ENCODE peak calls at places on chromosome 10, in seven cellular contexts. One of them, this sample, is unnamed.

GRCh38 chr10:49368256-49368655 is 27.6 kb downstream of the DRGX start:
- DNase-seq in OCI-LY7: no peak
- DNase-seq in adipocyte: no peak
- DNase-seq in astrocyte of the spinal cord: no peak
- DNase-seq in CD8-positive, alpha-beta memory T cell: no peak
- DNase-seq in endothelial cell of umbilical vein: no peak
- DNase-seq in cardiac fibroblast: no peak
- DNase-seq in this sample: no peak

GRCh38 chr10:6114758-6115410 is 26.1 kb downstream of the RBM17 start:
- DNase-seq in OCI-LY7: no peak
- DNase-seq in adipocyte: peak
- DNase-seq in astrocyte of the spinal cord: peak
- DNase-seq in CD8-positive, alpha-beta memory T cell: no peak
- DNase-seq in endothelial cell of umbilical vein: peak
- DNase-seq in cardiac fibroblast: peak
- DNase-seq in this sample: no peak

GRCh38 chr10:98154076-98154475 is 19.6 kb downstream of the R3HCC1L start:
- DNase-seq in OCI-LY7: no peak
- DNase-seq in adipocyte: no peak
- DNase-seq in astrocyte of the spinal cord: no peak
- DNase-seq in CD8-positive, alpha-beta memory T cell: no peak
- DNase-seq in endothelial cell of umbilical vein: no peak
- DNase-seq in cardiac fibroblast: no peak
- DNase-seq in this sample: no peak

GRCh38 chr10:88108115-88108610 is 244.7 kb downstream of the PTEN start:
- DNase-seq in OCI-LY7: peak
- DNase-seq in adipocyte: no peak
- DNase-seq in astrocyte of the spinal cord: no peak
- DNase-seq in CD8-positive, alpha-beta memory T cell: no peak
- DNase-seq in endothelial cell of umbilical vein: no peak
- DNase-seq in cardiac fibroblast: no peak
- DNase-seq in this sample: no peak

GRCh38 chr10:72257051-72257892 is 16.5 kb upstream of the DDIT4 start:
- DNase-seq in OCI-LY7: peak
- DNase-seq in adipocyte: peak
- DNase-seq in astrocyte of the spinal cord: peak
- DNase-seq in CD8-positive, alpha-beta memory T cell: no peak
- DNase-seq in endothelial cell of umbilical vein: no peak
- DNase-seq in cardiac fibroblast: peak
- DNase-seq in this sample: no peak

GRCh38 chr10:129950651-129951050 is 13.4 kb downstream of the EBF3 start:
- DNase-seq in OCI-LY7: no peak
- DNase-seq in adipocyte: peak
- DNase-seq in astrocyte of the spinal cord: no peak
- DNase-seq in CD8-positive, alpha-beta memory T cell: no peak
- DNase-seq in endothelial cell of umbilical vein: no peak
- DNase-seq in cardiac fibroblast: peak
- DNase-seq in this sample: no peak

GRCh38 chr10:28678687-28679457 is 1.6 kb downstream of the BAMBI start:
- DNase-seq in OCI-LY7: peak
- DNase-seq in adipocyte: peak
- DNase-seq in astrocyte of the spinal cord: peak
- DNase-seq in CD8-positive, alpha-beta memory T cell: no peak
- DNase-seq in endothelial cell of umbilical vein: peak
- DNase-seq in cardiac fibroblast: no peak
- DNase-seq in this sample: no peak

GRCh38 chr10:21083861-21084260 is 186.8 kb upstream of the NEBL start:
- DNase-seq in OCI-LY7: no peak
- DNase-seq in adipocyte: no peak
- DNase-seq in astrocyte of the spinal cord: no peak
- DNase-seq in CD8-positive, alpha-beta memory T cell: no peak
- DNase-seq in endothelial cell of umbilical vein: no peak
- DNase-seq in cardiac fibroblast: no peak
- DNase-seq in this sample: peak

GRCh38 chr10:13943735-13944398 is 357.1 kb downstream of the PRPF18 start:
- DNase-seq in OCI-LY7: no peak
- DNase-seq in adipocyte: no peak
- DNase-seq in astrocyte of the spinal cord: no peak
- DNase-seq in CD8-positive, alpha-beta memory T cell: no peak
- DNase-seq in endothelial cell of umbilical vein: no peak
- DNase-seq in cardiac fibroblast: no peak
- DNase-seq in this sample: no peak

GRCh38 chr10:68096913-68097509 is 12.3 kb upstream of the MYPN start:
- DNase-seq in OCI-LY7: no peak
- DNase-seq in adipocyte: peak
- DNase-seq in astrocyte of the spinal cord: peak
- DNase-seq in CD8-positive, alpha-beta memory T cell: no peak
- DNase-seq in endothelial cell of umbilical vein: peak
- DNase-seq in cardiac fibroblast: peak
- DNase-seq in this sample: peak

GRCh38 chr10:52437205-52437646 is 123.1 kb downstream of the DKK1 start:
- DNase-seq in OCI-LY7: no peak
- DNase-seq in adipocyte: no peak
- DNase-seq in astrocyte of the spinal cord: no peak
- DNase-seq in CD8-positive, alpha-beta memory T cell: no peak
- DNase-seq in endothelial cell of umbilical vein: no peak
- DNase-seq in cardiac fibroblast: no peak
- DNase-seq in this sample: no peak
- H3K4me3 ChIP-seq in OCI-LY7: no peak
- H3K4me3 ChIP-seq in adipocyte: no peak
- H3K4me3 ChIP-seq in astrocyte of the spinal cord: no peak
- H3K4me3 ChIP-seq in CD8-positive, alpha-beta memory T cell: no peak
- H3K4me3 ChIP-seq in endothelial cell of umbilical vein: no peak
- H3K4me3 ChIP-seq in cardiac fibroblast: no peak
- H3K4me3 ChIP-seq in this sample: no peak

DNA sequence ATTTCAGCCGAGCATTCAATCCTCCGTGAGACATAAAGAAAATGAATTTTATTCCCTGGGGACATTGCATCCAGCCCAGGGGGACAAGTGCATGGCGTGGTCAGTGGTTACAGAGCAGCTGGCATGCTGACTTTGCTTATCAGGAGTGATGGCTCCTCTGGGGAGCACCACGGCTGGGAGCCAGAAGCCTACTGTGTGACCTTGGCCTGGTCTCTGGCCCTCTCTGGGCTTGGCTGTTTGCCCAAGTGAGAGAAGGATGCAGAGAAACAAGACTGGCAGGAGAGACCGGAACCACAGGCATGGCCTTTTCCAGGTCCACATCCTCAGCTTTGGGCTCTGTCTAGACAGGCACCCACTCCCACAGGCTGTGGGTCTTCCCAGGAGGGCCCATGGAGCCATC is 160.1 kb upstream of the UNC5B start:
- DNase-seq in OCI-LY7: no peak
- DNase-seq in adipocyte: no peak
- DNase-seq in astrocyte of the spinal cord: no peak
- DNase-seq in CD8-positive, alpha-beta memory T cell: no peak
- DNase-seq in endothelial cell of umbilical vein: no peak
- DNase-seq in cardiac fibroblast: no peak
- DNase-seq in this sample: no peak
- H3K4me3 ChIP-seq in OCI-LY7: no peak
- H3K4me3 ChIP-seq in adipocyte: no peak
- H3K4me3 ChIP-seq in astrocyte of the spinal cord: no peak
- H3K4me3 ChIP-seq in CD8-positive, alpha-beta memory T cell: no peak
- H3K4me3 ChIP-seq in endothelial cell of umbilical vein: no peak
- H3K4me3 ChIP-seq in cardiac fibroblast: no peak
- H3K4me3 ChIP-seq in this sample: no peak

GRCh38 chr10:103570844-103571655 is 77.5 kb downstream of the NEURL1 start:
- DNase-seq in OCI-LY7: no peak
- DNase-seq in adipocyte: no peak
- DNase-seq in astrocyte of the spinal cord: no peak
- DNase-seq in CD8-positive, alpha-beta memory T cell: no peak
- DNase-seq in endothelial cell of umbilical vein: no peak
- DNase-seq in cardiac fibroblast: no peak
- DNase-seq in this sample: no peak

GRCh38 chr10:103571656-103571975 is 78.1 kb downstream of the NEURL1 start:
- DNase-seq in OCI-LY7: no peak
- DNase-seq in adipocyte: no peak
- DNase-seq in astrocyte of the spinal cord: no peak
- DNase-seq in CD8-positive, alpha-beta memory T cell: no peak
- DNase-seq in endothelial cell of umbilical vein: no peak
- DNase-seq in cardiac fibroblast: no peak
- DNase-seq in this sample: no peak

GRCh38 chr10:103575416-103576075 is 82.0 kb downstream of the NEURL1 start:
- DNase-seq in OCI-LY7: no peak
- DNase-seq in adipocyte: no peak
- DNase-seq in astrocyte of the spinal cord: no peak
- DNase-seq in CD8-positive, alpha-beta memory T cell: no peak
- DNase-seq in endothelial cell of umbilical vein: no peak
- DNase-seq in cardiac fibroblast: no peak
- DNase-seq in this sample: no peak

GRCh38 chr10:103574116-103575061 is 80.9 kb downstream of the NEURL1 start:
- DNase-seq in OCI-LY7: no peak
- DNase-seq in adipocyte: no peak
- DNase-seq in astrocyte of the spinal cord: no peak
- DNase-seq in CD8-positive, alpha-beta memory T cell: no peak
- DNase-seq in endothelial cell of umbilical vein: no peak
- DNase-seq in cardiac fibroblast: no peak
- DNase-seq in this sample: no peak

DNA sequence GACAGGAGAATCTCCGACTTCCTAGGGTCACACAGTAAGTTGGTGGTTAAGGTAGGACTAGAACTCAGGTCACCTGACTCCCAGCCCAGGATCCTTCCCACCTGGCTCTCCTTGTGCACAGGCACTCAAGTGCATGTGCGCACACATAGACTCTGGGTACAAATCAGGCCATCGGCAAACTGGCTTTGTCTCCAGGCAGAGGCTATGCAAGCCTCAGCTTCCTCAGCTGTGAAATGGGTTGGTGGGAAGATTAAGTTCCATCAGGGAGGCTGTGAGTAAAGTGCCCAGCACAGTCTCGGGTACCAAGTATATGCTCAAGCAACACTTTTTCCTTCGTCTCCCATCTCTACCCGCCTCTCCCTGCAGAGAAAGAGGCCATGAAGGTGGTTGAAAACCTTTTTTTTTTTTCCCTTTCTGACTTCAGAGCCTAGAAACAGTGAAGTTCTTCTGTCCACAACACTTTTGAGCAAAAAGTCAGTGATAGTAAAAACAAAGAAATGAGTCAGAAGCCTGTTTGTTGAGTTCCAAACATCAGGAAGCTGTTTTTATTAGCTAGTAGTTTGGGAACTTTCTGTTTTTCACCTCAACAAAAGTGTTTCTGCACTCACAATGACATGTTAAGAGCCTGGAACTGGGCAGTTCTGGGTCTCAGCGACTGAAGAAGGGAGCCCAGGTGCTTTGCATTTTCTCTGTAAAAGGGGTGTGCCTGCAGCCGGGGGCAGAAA is 79.3 kb downstream of the NEURL1 start:
- DNase-seq in OCI-LY7: no peak
- DNase-seq in adipocyte: no peak
- DNase-seq in astrocyte of the spinal cord: no peak
- DNase-seq in CD8-positive, alpha-beta memory T cell: no peak
- DNase-seq in endothelial cell of umbilical vein: no peak
- DNase-seq in cardiac fibroblast: no peak
- DNase-seq in this sample: no peak
- H3K4me3 ChIP-seq in OCI-LY7: no peak
- H3K4me3 ChIP-seq in adipocyte: no peak
- H3K4me3 ChIP-seq in astrocyte of the spinal cord: no peak
- H3K4me3 ChIP-seq in CD8-positive, alpha-beta memory T cell: no peak
- H3K4me3 ChIP-seq in endothelial cell of umbilical vein: no peak
- H3K4me3 ChIP-seq in cardiac fibroblast: no peak
- H3K4me3 ChIP-seq in this sample: no peak

DNA sequence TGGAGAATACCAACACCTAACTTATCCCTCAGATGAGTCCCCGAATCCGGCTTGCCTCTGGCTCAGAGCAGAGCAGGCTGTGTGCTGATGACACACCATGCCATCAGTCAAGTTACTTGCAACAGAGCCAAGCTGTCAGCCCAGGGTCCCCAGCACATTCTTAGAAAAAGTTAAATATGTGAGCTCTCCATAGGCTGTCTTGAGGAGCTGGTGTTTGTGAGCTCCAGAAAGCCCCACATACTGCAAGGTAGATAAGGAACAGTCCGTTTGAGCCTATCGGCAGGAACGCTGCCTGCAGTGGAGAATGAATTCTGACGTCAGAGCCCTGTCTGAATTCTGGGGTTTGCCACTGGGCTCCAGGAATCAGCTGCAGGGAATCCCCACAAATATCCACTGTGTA is 3.8 kb downstream of the SFXN4 start:
- DNase-seq in OCI-LY7: no peak
- DNase-seq in adipocyte: no peak
- DNase-seq in astrocyte of the spinal cord: peak
- DNase-seq in CD8-positive, alpha-beta memory T cell: no peak
- DNase-seq in endothelial cell of umbilical vein: no peak
- DNase-seq in cardiac fibroblast: no peak
- DNase-seq in this sample: no peak
- H3K4me3 ChIP-seq in OCI-LY7: no peak
- H3K4me3 ChIP-seq in adipocyte: no peak
- H3K4me3 ChIP-seq in astrocyte of the spinal cord: no peak
- H3K4me3 ChIP-seq in CD8-positive, alpha-beta memory T cell: no peak
- H3K4me3 ChIP-seq in endothelial cell of umbilical vein: no peak
- H3K4me3 ChIP-seq in cardiac fibroblast: no peak
- H3K4me3 ChIP-seq in this sample: no peak

GRCh38 chr10:99534456-99534938 is 1.8 kb downstream of the NKX2-3 start:
- DNase-seq in OCI-LY7: no peak
- DNase-seq in adipocyte: no peak
- DNase-seq in astrocyte of the spinal cord: no peak
- DNase-seq in CD8-positive, alpha-beta memory T cell: no peak
- DNase-seq in endothelial cell of umbilical vein: no peak
- DNase-seq in cardiac fibroblast: no peak
- DNase-seq in this sample: no peak

GRCh38 chr10:99534939-99535763 is 2.4 kb downstream of the NKX2-3 start:
- DNase-seq in OCI-LY7: no peak
- DNase-seq in adipocyte: peak
- DNase-seq in astrocyte of the spinal cord: no peak
- DNase-seq in CD8-positive, alpha-beta memory T cell: no peak
- DNase-seq in endothelial cell of umbilical vein: no peak
- DNase-seq in cardiac fibroblast: peak
- DNase-seq in this sample: no peak

GRCh38 chr10:99536400-99537254 is 3.9 kb downstream of the NKX2-3 start:
- DNase-seq in OCI-LY7: no peak
- DNase-seq in adipocyte: no peak
- DNase-seq in astrocyte of the spinal cord: no peak
- DNase-seq in CD8-positive, alpha-beta memory T cell: no peak
- DNase-seq in endothelial cell of umbilical vein: no peak
- DNase-seq in cardiac fibroblast: no peak
- DNase-seq in this sample: no peak

GRCh38 chr10:99537381-99538286 is 4.9 kb downstream of the NKX2-3 start:
- DNase-seq in OCI-LY7: no peak
- DNase-seq in adipocyte: no peak
- DNase-seq in astrocyte of the spinal cord: no peak
- DNase-seq in CD8-positive, alpha-beta memory T cell: no peak
- DNase-seq in endothelial cell of umbilical vein: no peak
- DNase-seq in cardiac fibroblast: no peak
- DNase-seq in this sample: no peak

DNA sequence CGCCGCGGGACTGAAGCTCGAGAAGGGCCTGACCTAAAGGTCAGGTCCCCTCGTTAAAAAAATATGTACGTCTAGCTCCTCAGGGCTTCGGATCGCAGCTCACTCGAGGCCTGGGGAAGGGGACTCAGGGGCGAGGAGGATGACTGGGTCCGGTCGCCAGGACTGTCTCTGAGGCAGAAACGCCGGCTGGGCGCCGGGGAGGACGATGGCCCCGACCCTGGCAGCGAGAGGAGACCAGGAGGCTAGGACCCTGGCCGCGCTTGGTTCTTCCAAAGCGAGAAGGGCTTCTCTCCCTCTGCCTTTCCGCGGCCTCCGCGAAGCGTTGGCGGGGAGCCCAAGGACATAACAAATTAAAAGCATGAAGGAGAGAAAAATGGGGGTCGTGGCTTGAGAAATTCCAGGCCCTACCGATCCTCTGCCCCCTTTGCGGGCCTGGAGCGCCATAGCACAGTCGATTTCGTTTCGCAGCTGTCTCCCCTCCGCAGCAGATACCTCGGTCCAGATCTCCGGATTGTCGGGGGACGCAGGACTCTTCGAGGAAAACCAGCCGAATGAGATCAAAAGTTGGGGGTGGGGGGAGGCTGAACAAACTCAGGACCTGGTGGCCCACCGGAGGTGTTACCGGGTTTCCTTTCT is 3.1 kb downstream of the NKX2-3 start:
- DNase-seq in OCI-LY7: no peak
- DNase-seq in adipocyte: no peak
- DNase-seq in astrocyte of the spinal cord: no peak
- DNase-seq in CD8-positive, alpha-beta memory T cell: no peak
- DNase-seq in endothelial cell of umbilical vein: no peak
- DNase-seq in cardiac fibroblast: no peak
- DNase-seq in this sample: no peak
- H3K4me3 ChIP-seq in OCI-LY7: no peak
- H3K4me3 ChIP-seq in adipocyte: no peak
- H3K4me3 ChIP-seq in astrocyte of the spinal cord: no peak
- H3K4me3 ChIP-seq in CD8-positive, alpha-beta memory T cell: no peak
- H3K4me3 ChIP-seq in endothelial cell of umbilical vein: no peak
- H3K4me3 ChIP-seq in cardiac fibroblast: no peak
- H3K4me3 ChIP-seq in this sample: no peak